ENCODE peak calls at places on chromosomes 4 and X, in ten cellular contexts. T is heart left ventricle; E is stimulated activated CD4-positive, alpha-beta T cell treated with anti-CD3 and anti-CD28 coated beads, Interleukin-15, amount 100 ng/mL, for 1 hour; O is activated naive CD4-positive, alpha-beta T cell; F is astrocyte of the hippocampus; W is D341Med; V is lower lobe of right lung; P is NT2/D1; N is IMR-90; R is neural crest cell. D is an unnamed sample.

GRCh38 chrX:102808336-102808735 is 87.8 kb downstream of the GPRASP3 start:
- DNase-seq in T (no peak), E (no peak), O (no peak), F (no peak), W (no peak), V (no peak), P (no peak), N (peak; percentile 42), R (no peak), D (no peak)

GRCh38 chrX:121256653-121257052 is 209.2 kb downstream of the GLUD2 start:
- DNase-seq in T (no peak), E (no peak), O (no peak), F (no peak), W (no peak), V (no peak), P (no peak), N (no peak), R (no peak), D (no peak)

GRCh38 chrX:6169407-6169806 is 59.3 kb downstream of the NLGN4X start:
- DNase-seq in T (no peak), E (no peak), O (no peak), F (peak; percentile 81), W (no peak), V (no peak), P (no peak), N (no peak), R (no peak), D (no peak)

GRCh38 chrX:120456973-120457372 is 12.1 kb downstream of the LAMP2 start:
- DNase-seq in T (no peak), E (no peak), O (no peak), F (peak; percentile 30), W (no peak), V (no peak), P (no peak), N (peak; percentile 21), R (no peak), D (no peak)

GRCh38 chr4:107603430-107603829 is 116.6 kb downstream of the PAPSS1 start:
- DNase-seq in T (no peak), E (no peak), O (no peak), F (peak; percentile 73), W (no peak), V (no peak), P (no peak), N (peak; percentile 54), R (no peak), D (no peak)

GRCh38 chr4:28443786-28444412 is 1583.3 kb downstream of the STIM2 start:
- DNase-seq in T (no peak), E (no peak), O (no peak), F (peak; percentile 7), W (no peak), V (no peak), P (no peak), N (peak; percentile 15), R (no peak), D (no peak)

GRCh38 chrX:28205905-28206304 is 224.7 kb upstream of the DCAF8L1 start:
- DNase-seq in T (no peak), E (no peak), O (no peak), F (no peak), W (no peak), V (no peak), P (no peak), N (no peak), R (no peak), D (no peak)

GRCh38 chr4:173370130-173370476 is 651 bp upstream of the SAP30 start:
- DNase-seq in T (peak; percentile 71), E (peak; percentile 39), O (peak; percentile 61), F (no peak), W (no peak), V (peak; percentile 73), P (no peak), N (no peak), R (no peak), D (peak; percentile 36)

GRCh38 chr4:80011636-80012236 is 61.3 kb downstream of the ANTXR2 start:
- DNase-seq in T (no peak), E (no peak), O (no peak), F (peak; percentile 54), W (no peak), V (no peak), P (no peak), N (peak; percentile 94), R (no peak), D (no peak)

GRCh38 chr4:128793859-128794667 is 15.4 kb upstream of the JADE1 start:
- DNase-seq in T (no peak), E (no peak), O (no peak), F (peak; percentile 34), W (no peak), V (no peak), P (no peak), N (peak; percentile 55), R (no peak), D (no peak)

GRCh38 chr4:38576767-38577166 is 87.2 kb upstream of the KLF3 start:
- DNase-seq in T (no peak), E (no peak), O (no peak), F (no peak), W (no peak), V (no peak), P (no peak), N (no peak), R (no peak), D (no peak)

GRCh38 chr4:84852081-84852480 is 114.4 kb downstream of the WDFY3 start:
- DNase-seq in T (no peak), E (no peak), O (no peak), F (peak; percentile 21), W (no peak), V (no peak), P (no peak), N (peak; percentile 43), R (no peak), D (no peak)

GRCh38 chr4:16616981-16617380 is 281.5 kb downstream of the LDB2 start:
- DNase-seq in T (no peak), E (no peak), O (no peak), F (no peak), W (no peak), V (no peak), P (no peak), N (no peak), R (no peak), D (no peak)

GRCh38 chrX:50768801-50769200 is 45.2 kb downstream of the SHROOM4 start:
- DNase-seq in T (no peak), E (no peak), O (no peak), F (no peak), W (no peak), V (no peak), P (no peak), N (no peak), R (no peak), D (no peak)

GRCh38 chr4:3440979-3441500 is 728 bp upstream of the HGFAC start:
- DNase-seq in T (no peak), E (no peak), O (no peak), F (peak; percentile 35), W (no peak), V (no peak), P (no peak), N (no peak), R (no peak), D (no peak)

GRCh38 chr4:94595880-94596483 is 144.2 kb downstream of the PDLIM5 start:
- DNase-seq in T (no peak), E (no peak), O (no peak), F (peak; percentile 56), W (peak; percentile 26), V (no peak), P (peak; percentile 1), N (peak; percentile 74), R (no peak), D (no peak)

GRCh38 chr4:184825394-184826314 is at the start of gene ACSL1:
- DNase-seq in T (peak; percentile 85), E (peak; percentile 74), O (peak; percentile 60), F (peak; percentile 92), W (peak; percentile 99), V (peak; percentile 92), P (no peak), N (peak; percentile 53), R (peak; percentile 62), D (peak; percentile 45)

GRCh38 chr4:23697722-23698121 is 192.1 kb downstream of the PPARGC1A start:
- DNase-seq in T (no peak), E (no peak), O (no peak), F (no peak), W (no peak), V (no peak), P (no peak), N (no peak), R (no peak), D (no peak)

GRCh38 chrX:134717698-134718328 is 59.5 kb upstream of the PLAC1 start:
- DNase-seq in T (no peak), E (no peak), O (no peak), F (no peak), W (no peak), V (no peak), P (no peak), N (peak; percentile 68), R (no peak), D (no peak)

GRCh38 chrX:107153005-107153404 is 34.4 kb upstream of the RBM41 start:
- DNase-seq in T (no peak), E (no peak), O (no peak), F (no peak), W (no peak), V (no peak), P (no peak), N (no peak), R (no peak), D (no peak)

GRCh38 chr4:5101571-5101970 is 50.3 kb downstream of the STK32B start:
- DNase-seq in T (no peak), E (no peak), O (no peak), F (peak; percentile 30), W (no peak), V (no peak), P (no peak), N (no peak), R (no peak), D (no peak)

GRCh38 chrX:34918856-34919255 is 23.7 kb upstream of the FAM47B start:
- DNase-seq in T (no peak), E (no peak), O (no peak), F (peak; percentile 55), W (peak; percentile 36), V (no peak), P (peak; percentile 47), N (peak; percentile 75), R (peak; percentile 2), D (no peak)

D was measured in activated T-helper 1 cell treated with anti-CD3 and anti-CD28 coated beads, Interleukin-2, amount 50 U/mL, for 16 hours.